ENCODE peak calls at places on chromosome 9, in seven cellular contexts. J is OCI-LY7, E is GM13977, D is fibroblast of villous mesenchyme, A is mesothelial cell of epicardium, Q is IMR-90, O is mammary epithelial cell. S is an unnamed sample.

GRCh38 chr9:113992994-113993393 is 85.1 kb downstream of the AMBP start:
- DNase-seq in J (no peak), E (no peak), D (no peak), A (no peak), Q (no peak), O (no peak), S (peak)

GRCh38 chr9:97366476-97366875 is 45.4 kb upstream of the TDRD7 start:
- DNase-seq in J (no peak), E (no peak), D (no peak), A (no peak), Q (no peak), O (no peak), S (peak)

GRCh38 chr9:68750179-68750685 is 45.2 kb downstream of the PIP5K1B start:
- DNase-seq in J (no peak), E (no peak), D (no peak), A (no peak), Q (no peak), O (no peak), S (no peak)

GRCh38 chr9:93501406-93501805 is 48.0 kb upstream of the FAM120AOS start:
- DNase-seq in J (peak), E (no peak), D (peak), A (no peak), Q (no peak), O (peak), S (no peak)

GRCh38 chr9:120439147-120439546 is 140.8 kb downstream of the CDK5RAP2 start:
- DNase-seq in J (peak), E (no peak), D (peak), A (no peak), Q (peak), O (peak), S (peak)

GRCh38 chr9:124660341-124660801 is 110.7 kb downstream of the NR6A1 start:
- DNase-seq in J (peak), E (peak), D (peak), A (peak), Q (peak), O (peak), S (peak)

GRCh38 chr9:131402738-131403492 is 9.0 kb downstream of the PRRC2B start:
- DNase-seq in J (peak), E (no peak), D (peak), A (no peak), Q (peak), O (peak), S (no peak)

GRCh38 chr9:113621309-113621791 is 157.8 kb downstream of the RGS3 start:
- DNase-seq in J (no peak), E (no peak), D (peak), A (no peak), Q (peak), O (no peak), S (no peak)

GRCh38 chr9:126752881-126753670 is 51.8 kb upstream of the ZBTB43 start:
- DNase-seq in J (no peak), E (no peak), D (no peak), A (no peak), Q (no peak), O (peak), S (no peak)

GRCh38 chr9:121819511-121820231 is 168.2 kb downstream of the DAB2IP start:
- DNase-seq in J (peak), E (no peak), D (peak), A (no peak), Q (peak), O (no peak), S (peak)

GRCh38 chr9:35079426-35080341 is at the start of gene FANCG:
- DNase-seq in J (peak), E (peak), D (peak), A (peak), Q (peak), O (peak), S (peak)

GRCh38 chr9:35079041-35079425 is 709 bp downstream of the FANCG start:
- DNase-seq in J (peak), E (no peak), D (no peak), A (no peak), Q (no peak), O (no peak), S (peak)

GRCh38 chr9:35076848-35077247 is 2.9 kb downstream of the FANCG start:
- DNase-seq in J (no peak), E (no peak), D (no peak), A (no peak), Q (no peak), O (no peak), S (no peak)

GRCh38 chr9:35075358-35075757 is 2.9 kb upstream of the VCP start:
- DNase-seq in J (no peak), E (no peak), D (no peak), A (no peak), Q (no peak), O (no peak), S (no peak)

DNA sequence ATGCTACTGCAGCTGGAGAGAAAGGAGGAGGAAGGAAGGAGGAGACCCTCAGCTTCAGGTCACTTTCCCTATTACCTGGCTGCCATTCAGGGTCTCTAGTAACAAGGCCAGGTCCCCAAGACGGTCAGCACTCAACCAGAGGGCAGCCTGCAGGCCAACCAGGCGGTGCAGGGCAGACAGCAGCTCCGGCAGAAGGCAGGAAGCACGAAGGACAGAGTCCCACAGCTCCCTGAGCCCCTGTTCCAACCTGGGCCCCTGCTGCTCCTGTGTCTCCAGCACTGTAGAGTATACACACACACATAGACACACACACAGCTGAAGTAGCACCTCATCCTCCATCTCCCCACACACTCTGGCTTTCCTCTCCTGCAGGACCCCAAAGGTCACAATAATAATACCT is 1.7 kb downstream of the FANCG start:
- DNase-seq in J (no peak), E (no peak), D (no peak), A (no peak), Q (no peak), O (no peak), S (no peak)
- TF ChIP-seq CTCF in J (no peak), E (no peak), D (no peak), A (no peak), Q (no peak), O (no peak), S (no peak)

GRCh38 chr9:89022071-89022721 is 30.9 kb downstream of the S1PR3 start:
- DNase-seq in J (no peak), E (no peak), D (peak), A (no peak), Q (peak), O (no peak), S (no peak)

GRCh38 chr9:89025538-89025937 is 34.3 kb downstream of the S1PR3 start:
- DNase-seq in J (no peak), E (no peak), D (peak), A (no peak), Q (no peak), O (no peak), S (no peak)

GRCh38 chr9:89022902-89023301 is 31.6 kb downstream of the S1PR3 start:
- DNase-seq in J (no peak), E (no peak), D (peak), A (no peak), Q (peak), O (no peak), S (no peak)

GRCh38 chr9:89024727-89025126 is 33.5 kb downstream of the S1PR3 start:
- DNase-seq in J (no peak), E (no peak), D (no peak), A (no peak), Q (no peak), O (no peak), S (no peak)

DNA sequence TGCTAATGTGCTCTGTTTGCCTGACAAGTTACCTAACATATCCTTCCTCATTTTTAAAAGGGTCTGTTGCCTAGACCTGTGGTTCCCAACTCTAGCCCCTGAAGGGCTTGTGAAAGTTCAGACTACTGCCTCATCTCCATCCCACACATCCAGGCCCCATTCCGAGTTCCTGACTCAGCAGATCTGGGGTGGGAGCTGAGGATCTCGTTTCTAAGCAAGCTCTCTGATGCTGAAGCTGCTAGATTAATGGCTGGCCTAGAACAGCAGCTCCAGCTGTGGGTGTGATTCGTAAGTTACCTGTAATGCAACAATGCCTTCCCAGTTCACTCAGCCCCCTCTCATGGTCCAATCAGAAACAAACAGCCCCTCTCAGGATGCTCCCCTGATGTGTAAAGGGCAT is 32.5 kb downstream of the S1PR3 start:
- DNase-seq in J (no peak), E (no peak), D (peak), A (no peak), Q (peak), O (no peak), S (peak)
- TF ChIP-seq CTCF in J (no peak), E (no peak), D (no peak), A (no peak), Q (no peak), O (no peak), S (no peak)

GRCh38 chr9:82583524-82583923 is 479.4 kb downstream of the RASEF start:
- DNase-seq in J (no peak), E (no peak), D (no peak), A (no peak), Q (no peak), O (no peak), S (no peak)

GRCh38 chr9:82580921-82581320 is 482.0 kb downstream of the RASEF start:
- DNase-seq in J (no peak), E (no peak), D (no peak), A (no peak), Q (no peak), O (no peak), S (no peak)

GRCh38 chr9:82581516-82581915 is 481.4 kb downstream of the RASEF start:
- DNase-seq in J (no peak), E (no peak), D (no peak), A (no peak), Q (no peak), O (no peak), S (no peak)

GRCh38 chr9:82584349-82584846 is 478.5 kb downstream of the RASEF start:
- DNase-seq in J (no peak), E (no peak), D (no peak), A (no peak), Q (peak), O (no peak), S (no peak)

DNA sequence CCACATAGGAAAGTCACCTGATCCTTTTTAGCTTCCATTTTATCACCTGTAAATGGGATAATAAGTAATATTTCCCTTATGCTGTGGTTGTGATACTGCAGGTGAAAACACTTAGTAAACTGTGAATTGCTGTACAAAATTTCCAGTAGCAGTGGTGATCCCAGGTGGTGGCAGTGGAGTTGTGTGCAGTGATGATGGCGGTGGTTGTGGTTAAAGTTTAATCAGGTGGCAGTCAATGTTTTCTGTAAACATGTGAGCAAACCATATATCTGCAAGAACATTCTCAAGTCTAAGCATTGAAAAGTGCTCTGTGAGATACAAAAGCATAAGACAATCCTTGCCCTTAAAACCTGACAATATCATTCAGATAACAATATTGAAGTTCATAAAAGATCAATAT is 480.2 kb downstream of the RASEF start:
- DNase-seq in J (no peak), E (no peak), D (no peak), A (no peak), Q (no peak), O (no peak), S (no peak)
- TF ChIP-seq CTCF in J (no peak), E (no peak), D (no peak), A (no peak), Q (no peak), O (no peak), S (no peak)

GRCh38 chr9:70003786-70004185 is 39.9 kb upstream of the MAMDC2 start:
- DNase-seq in J (no peak), E (no peak), D (peak), A (no peak), Q (peak), O (peak), S (no peak)

GRCh38 chr9:70006299-70006698 is 37.3 kb upstream of the MAMDC2 start:
- DNase-seq in J (no peak), E (no peak), D (no peak), A (no peak), Q (peak), O (no peak), S (no peak)

GRCh38 chr9:70007831-70008230 is 35.8 kb upstream of the MAMDC2 start:
- DNase-seq in J (no peak), E (no peak), D (no peak), A (no peak), Q (no peak), O (peak), S (no peak)

GRCh38 chr9:70000481-70000880 is 43.2 kb upstream of the MAMDC2 start:
- DNase-seq in J (no peak), E (no peak), D (peak), A (no peak), Q (no peak), O (no peak), S (no peak)

DNA sequence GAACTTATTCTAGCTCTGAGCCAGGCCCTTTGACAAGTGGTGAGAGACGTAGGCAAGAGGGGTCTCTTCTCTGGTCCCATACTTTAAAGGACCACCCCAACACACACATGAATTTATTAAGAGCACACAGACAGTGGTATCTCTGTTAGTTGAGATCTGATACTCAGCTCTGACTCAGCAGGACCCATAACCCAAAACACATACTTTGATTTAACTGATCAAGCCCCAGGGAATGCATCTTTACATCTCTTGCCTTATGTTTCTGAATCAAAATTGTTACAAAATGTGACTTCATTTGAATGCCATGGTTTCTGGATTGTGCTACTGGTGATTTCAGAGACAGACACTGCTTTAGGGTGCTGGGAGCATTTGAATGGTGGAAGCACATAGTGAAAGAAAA is 39.3 kb upstream of the MAMDC2 start:
- DNase-seq in J (no peak), E (no peak), D (peak), A (no peak), Q (peak), O (no peak), S (no peak)
- TF ChIP-seq CTCF in J (no peak), E (no peak), D (no peak), A (no peak), Q (no peak), O (no peak), S (no peak)

GRCh38 chr9:80692751-80693150 is 996.6 kb downstream of the TLE1 start:
- DNase-seq in J (no peak), E (no peak), D (no peak), A (no peak), Q (no peak), O (no peak), S (no peak)
- TF ChIP-seq CTCF in J (no peak), E (no peak), D (no peak), A (no peak), Q (no peak), O (no peak), S (no peak)

GRCh38 chr9:94625835-94626234 is 13.5 kb downstream of the FBP1 start:
- DNase-seq in J (peak), E (no peak), D (no peak), A (no peak), Q (no peak), O (no peak), S (no peak)

GRCh38 chr9:94627287-94627686 is 12.0 kb downstream of the FBP1 start:
- DNase-seq in J (no peak), E (no peak), D (no peak), A (no peak), Q (no peak), O (no peak), S (no peak)

GRCh38 chr9:94624621-94625020 is 14.7 kb downstream of the FBP1 start:
- DNase-seq in J (no peak), E (no peak), D (no peak), A (no peak), Q (no peak), O (no peak), S (no peak)

GRCh38 chr9:94622087-94622486 is 17.2 kb downstream of the FBP1 start:
- DNase-seq in J (no peak), E (no peak), D (no peak), A (no peak), Q (no peak), O (no peak), S (no peak)

DNA sequence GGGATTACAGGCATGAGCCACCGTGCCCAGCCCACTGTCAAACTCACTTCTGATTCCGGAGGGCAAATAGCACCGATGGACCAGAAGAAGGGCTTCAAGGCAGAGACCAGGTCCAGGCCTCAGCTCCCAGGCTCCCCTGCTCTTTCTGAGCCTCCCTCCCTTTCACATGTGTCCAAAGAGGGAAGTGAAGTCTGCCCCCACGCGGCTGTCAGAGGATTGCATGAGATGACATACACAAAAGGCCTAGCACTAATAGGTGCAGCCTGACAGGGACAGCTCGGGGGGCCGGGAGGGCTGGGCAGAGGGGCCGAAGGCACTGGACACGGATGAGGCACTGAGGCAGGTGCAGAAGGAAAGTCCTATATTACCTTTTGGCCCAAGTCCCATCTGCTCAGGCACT is 16.1 kb downstream of the FBP1 start:
- DNase-seq in J (peak), E (peak), D (no peak), A (no peak), Q (no peak), O (no peak), S (peak)
- TF ChIP-seq CTCF in J (peak), E (peak), D (peak), A (no peak), Q (no peak), O (peak), S (peak)

GRCh38 chr9:2016411-2017208 is 1.5 kb downstream of the SMARCA2 start:
- DNase-seq in J (peak), E (peak), D (peak), A (peak), Q (peak), O (peak), S (peak)
- TF ChIP-seq CTCF in J (no peak), E (no peak), D (no peak), A (no peak), Q (no peak), O (no peak), S (no peak)

DNA sequence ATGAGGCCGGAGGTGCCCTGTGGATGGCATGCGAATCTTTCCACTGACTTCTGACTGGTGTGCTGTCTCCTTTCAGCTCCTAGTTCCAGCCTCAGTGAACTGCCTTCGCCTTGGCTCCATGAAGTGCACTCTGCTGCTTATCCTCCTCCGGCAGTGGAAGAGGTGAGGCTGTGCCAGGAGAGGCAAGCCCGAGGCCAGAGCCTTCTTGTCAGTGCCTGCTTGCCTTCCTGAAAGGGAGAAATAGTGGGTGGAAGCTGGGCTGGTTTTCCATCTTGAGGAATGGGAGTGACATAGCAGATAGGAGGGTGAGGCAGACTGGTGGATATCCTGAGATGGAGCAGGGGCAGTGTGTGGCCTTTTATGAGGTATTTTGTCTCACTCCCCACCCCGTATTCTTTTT is 29.7 kb downstream of the SH3GLB2 start:
- DNase-seq in J (no peak), E (no peak), D (no peak), A (no peak), Q (no peak), O (peak), S (no peak)
- TF ChIP-seq CTCF in J (no peak), E (no peak), D (no peak), A (no peak), Q (no peak), O (no peak), S (no peak)